ENCODE peak calls at places on chromosomes 7 and 10, in eight cellular contexts. One of them, this sample, is unnamed.
A peak's percentile ranks its signal among the peaks of the same experiment; 100 is the strongest.

GRCh38 chr10:28676968-28677888 is at the start of gene BAMBI:
- DNase-seq in fibroblast of lung: peak; percentile 89
- DNase-seq in NCI-H1048: peak; percentile 89
- DNase-seq in LoVo: peak; percentile 97
- DNase-seq in LHCN-M2: peak; percentile 83
- DNase-seq in T-helper 22 cell: peak; percentile 78
- DNase-seq in amniotic stem cell: peak; percentile 93
- DNase-seq in A172: peak; percentile 75
- DNase-seq in this sample: peak; percentile 92

GRCh38 chr7:116429986-116430619 is 69.4 kb upstream of the CAV2 start:
- DNase-seq in fibroblast of lung: no peak
- DNase-seq in NCI-H1048: no peak
- DNase-seq in LoVo: no peak
- DNase-seq in LHCN-M2: no peak
- DNase-seq in T-helper 22 cell: no peak
- DNase-seq in amniotic stem cell: no peak
- DNase-seq in A172: no peak
- DNase-seq in this sample: no peak

GRCh38 chr7:31335889-31336201 is 4.7 kb downstream of the NEUROD6 start:
- DNase-seq in fibroblast of lung: no peak
- DNase-seq in NCI-H1048: no peak
- DNase-seq in LoVo: no peak
- DNase-seq in LHCN-M2: no peak
- DNase-seq in T-helper 22 cell: no peak
- DNase-seq in amniotic stem cell: no peak
- DNase-seq in A172: no peak
- DNase-seq in this sample: no peak

GRCh38 chr10:60138842-60139241 is 232.5 kb upstream of the CCDC6 start:
- DNase-seq in fibroblast of lung: no peak
- DNase-seq in NCI-H1048: no peak
- DNase-seq in LoVo: no peak
- DNase-seq in LHCN-M2: no peak
- DNase-seq in T-helper 22 cell: no peak
- DNase-seq in amniotic stem cell: no peak
- DNase-seq in A172: no peak
- DNase-seq in this sample: no peak

GRCh38 chr7:110762514-110762913 is 328.4 kb upstream of the LRRN3 start:
- DNase-seq in fibroblast of lung: no peak
- DNase-seq in NCI-H1048: no peak
- DNase-seq in LoVo: no peak
- DNase-seq in LHCN-M2: no peak
- DNase-seq in T-helper 22 cell: no peak
- DNase-seq in amniotic stem cell: no peak
- DNase-seq in A172: no peak
- DNase-seq in this sample: no peak

GRCh38 chr7:149479554-149479953 is 18.1 kb downstream of the ZNF746 start:
- DNase-seq in fibroblast of lung: no peak
- DNase-seq in NCI-H1048: no peak
- DNase-seq in LoVo: no peak
- DNase-seq in LHCN-M2: no peak
- DNase-seq in T-helper 22 cell: no peak
- DNase-seq in amniotic stem cell: no peak
- DNase-seq in A172: no peak
- DNase-seq in this sample: no peak

GRCh38 chr10:97805960-97806359 is 34.2 kb upstream of the SFRP5 start:
- DNase-seq in fibroblast of lung: no peak
- DNase-seq in NCI-H1048: no peak
- DNase-seq in LoVo: no peak
- DNase-seq in LHCN-M2: no peak
- DNase-seq in T-helper 22 cell: no peak
- DNase-seq in amniotic stem cell: no peak
- DNase-seq in A172: no peak
- DNase-seq in this sample: no peak

GRCh38 chr7:110835209-110835608 is 255.7 kb upstream of the LRRN3 start:
- DNase-seq in fibroblast of lung: no peak
- DNase-seq in NCI-H1048: no peak
- DNase-seq in LoVo: peak; percentile 83
- DNase-seq in LHCN-M2: no peak
- DNase-seq in T-helper 22 cell: no peak
- DNase-seq in amniotic stem cell: no peak
- DNase-seq in A172: no peak
- DNase-seq in this sample: no peak

GRCh38 chr7:152048051-152048450 is 22.6 kb downstream of the GALNT11 start:
- DNase-seq in fibroblast of lung: no peak
- DNase-seq in NCI-H1048: no peak
- DNase-seq in LoVo: no peak
- DNase-seq in LHCN-M2: no peak
- DNase-seq in T-helper 22 cell: no peak
- DNase-seq in amniotic stem cell: no peak
- DNase-seq in A172: no peak
- DNase-seq in this sample: no peak

GRCh38 chr10:128163701-128164100 is 37.5 kb upstream of the MKI67 start:
- DNase-seq in fibroblast of lung: no peak
- DNase-seq in NCI-H1048: no peak
- DNase-seq in LoVo: no peak
- DNase-seq in LHCN-M2: no peak
- DNase-seq in T-helper 22 cell: no peak
- DNase-seq in amniotic stem cell: no peak
- DNase-seq in A172: no peak
- DNase-seq in this sample: no peak

GRCh38 chr7:136677456-136678365 is 190.7 kb upstream of the CHRM2 start:
- DNase-seq in fibroblast of lung: peak; percentile 63
- DNase-seq in NCI-H1048: no peak
- DNase-seq in LoVo: no peak
- DNase-seq in LHCN-M2: peak; percentile 63
- DNase-seq in T-helper 22 cell: no peak
- DNase-seq in amniotic stem cell: peak; percentile 48
- DNase-seq in A172: peak; percentile 51
- DNase-seq in this sample: no peak

GRCh38 chr7:99386584-99387238 is 12.2 kb downstream of the ARPC1B start:
- DNase-seq in fibroblast of lung: no peak
- DNase-seq in NCI-H1048: no peak
- DNase-seq in LoVo: no peak
- DNase-seq in LHCN-M2: peak; percentile 52
- DNase-seq in T-helper 22 cell: no peak
- DNase-seq in amniotic stem cell: no peak
- DNase-seq in A172: peak; percentile 55
- DNase-seq in this sample: no peak

GRCh38 chr7:26683277-26683676 is 181.1 kb downstream of the SKAP2 start:
- DNase-seq in fibroblast of lung: no peak
- DNase-seq in NCI-H1048: no peak
- DNase-seq in LoVo: no peak
- DNase-seq in LHCN-M2: no peak
- DNase-seq in T-helper 22 cell: no peak
- DNase-seq in amniotic stem cell: no peak
- DNase-seq in A172: no peak
- DNase-seq in this sample: no peak

GRCh38 chr10:35449944-35450343 is 113.6 kb downstream of the CCNY start:
- DNase-seq in fibroblast of lung: no peak
- DNase-seq in NCI-H1048: no peak
- DNase-seq in LoVo: no peak
- DNase-seq in LHCN-M2: no peak
- DNase-seq in T-helper 22 cell: no peak
- DNase-seq in amniotic stem cell: no peak
- DNase-seq in A172: no peak
- DNase-seq in this sample: no peak

GRCh38 chr7:74092321-74092963 is 8.8 kb downstream of the LIMK1 start:
- DNase-seq in fibroblast of lung: no peak
- DNase-seq in NCI-H1048: no peak
- DNase-seq in LoVo: no peak
- DNase-seq in LHCN-M2: no peak
- DNase-seq in T-helper 22 cell: no peak
- DNase-seq in amniotic stem cell: no peak
- DNase-seq in A172: no peak
- DNase-seq in this sample: no peak

GRCh38 chr10:15715619-15716227 is 4.0 kb downstream of the ITGA8 start:
- DNase-seq in fibroblast of lung: no peak
- DNase-seq in NCI-H1048: no peak
- DNase-seq in LoVo: no peak
- DNase-seq in LHCN-M2: no peak
- DNase-seq in T-helper 22 cell: no peak
- DNase-seq in amniotic stem cell: no peak
- DNase-seq in A172: no peak
- DNase-seq in this sample: no peak

GRCh38 chr10:100780324-100780723 is 34.9 kb downstream of the PAX2 start:
- DNase-seq in fibroblast of lung: no peak
- DNase-seq in NCI-H1048: no peak
- DNase-seq in LoVo: no peak
- DNase-seq in LHCN-M2: no peak
- DNase-seq in T-helper 22 cell: no peak
- DNase-seq in amniotic stem cell: no peak
- DNase-seq in A172: no peak
- DNase-seq in this sample: no peak

GRCh38 chr7:107164092-107164491 is 4.7 kb upstream of the HBP1 start:
- DNase-seq in fibroblast of lung: no peak
- DNase-seq in NCI-H1048: no peak
- DNase-seq in LoVo: no peak
- DNase-seq in LHCN-M2: no peak
- DNase-seq in T-helper 22 cell: no peak
- DNase-seq in amniotic stem cell: no peak
- DNase-seq in A172: no peak
- DNase-seq in this sample: no peak

GRCh38 chr10:45183174-45183573 is 132.2 kb downstream of the OR13A1 start:
- DNase-seq in fibroblast of lung: no peak
- DNase-seq in NCI-H1048: no peak
- DNase-seq in LoVo: no peak
- DNase-seq in LHCN-M2: no peak
- DNase-seq in T-helper 22 cell: no peak
- DNase-seq in amniotic stem cell: no peak
- DNase-seq in A172: no peak
- DNase-seq in this sample: no peak

GRCh38 chr7:66016131-66016461 is 34.1 kb upstream of the GUSB start:
- DNase-seq in fibroblast of lung: peak; percentile 57
- DNase-seq in NCI-H1048: no peak
- DNase-seq in LoVo: peak; percentile 73
- DNase-seq in LHCN-M2: peak; percentile 79
- DNase-seq in T-helper 22 cell: no peak
- DNase-seq in amniotic stem cell: no peak
- DNase-seq in A172: peak; percentile 79
- DNase-seq in this sample: no peak

GRCh38 chr7:135744938-135745701 is 3.5 kb downstream of the FAM180A start:
- DNase-seq in fibroblast of lung: peak; percentile 96
- DNase-seq in NCI-H1048: no peak
- DNase-seq in LoVo: peak; percentile 19
- DNase-seq in LHCN-M2: peak; percentile 88
- DNase-seq in T-helper 22 cell: no peak
- DNase-seq in amniotic stem cell: peak; percentile 82
- DNase-seq in A172: peak; percentile 78
- DNase-seq in this sample: no peak

GRCh38 chr10:22341190-22341935 is 3.9 kb upstream of the SPAG6 start:
- DNase-seq in fibroblast of lung: no peak
- DNase-seq in NCI-H1048: no peak
- DNase-seq in LoVo: peak; percentile 41
- DNase-seq in LHCN-M2: peak; percentile 21
- DNase-seq in T-helper 22 cell: no peak
- DNase-seq in amniotic stem cell: no peak
- DNase-seq in A172: peak; percentile 32
- DNase-seq in this sample: no peak

GRCh38 chr7:111633878-111634277 is 71.6 kb upstream of the IMMP2L start:
- DNase-seq in fibroblast of lung: no peak
- DNase-seq in NCI-H1048: no peak
- DNase-seq in LoVo: no peak
- DNase-seq in LHCN-M2: no peak
- DNase-seq in T-helper 22 cell: no peak
- DNase-seq in amniotic stem cell: no peak
- DNase-seq in A172: no peak
- DNase-seq in this sample: no peak

GRCh38 chr7:30900053-30900452 is 11.6 kb upstream of the AQP1 start:
- DNase-seq in fibroblast of lung: no peak
- DNase-seq in NCI-H1048: no peak
- DNase-seq in LoVo: no peak
- DNase-seq in LHCN-M2: no peak
- DNase-seq in T-helper 22 cell: no peak
- DNase-seq in amniotic stem cell: no peak
- DNase-seq in A172: no peak
- DNase-seq in this sample: no peak

GRCh38 chr10:129942391-129942790 is 21.7 kb downstream of the EBF3 start:
- DNase-seq in fibroblast of lung: no peak
- DNase-seq in NCI-H1048: no peak
- DNase-seq in LoVo: no peak
- DNase-seq in LHCN-M2: no peak
- DNase-seq in T-helper 22 cell: no peak
- DNase-seq in amniotic stem cell: no peak
- DNase-seq in A172: no peak
- DNase-seq in this sample: no peak

GRCh38 chr10:71882813-71883746 is 32.0 kb upstream of the PSAP start:
- DNase-seq in fibroblast of lung: peak; percentile 37
- DNase-seq in NCI-H1048: no peak
- DNase-seq in LoVo: no peak
- DNase-seq in LHCN-M2: no peak
- DNase-seq in T-helper 22 cell: no peak
- DNase-seq in amniotic stem cell: no peak
- DNase-seq in A172: no peak
- DNase-seq in this sample: no peak

GRCh38 chr7:102833343-102833742 is 79.5 kb upstream of the LRRC17 start:
- DNase-seq in fibroblast of lung: no peak
- DNase-seq in NCI-H1048: no peak
- DNase-seq in LoVo: no peak
- DNase-seq in LHCN-M2: no peak
- DNase-seq in T-helper 22 cell: no peak
- DNase-seq in amniotic stem cell: no peak
- DNase-seq in A172: no peak
- DNase-seq in this sample: no peak

GRCh38 chr7:43905209-43905946 is 1.0 kb downstream of the URGCP start:
- DNase-seq in fibroblast of lung: peak; percentile 9
- DNase-seq in NCI-H1048: no peak
- DNase-seq in LoVo: peak; percentile 91
- DNase-seq in LHCN-M2: peak; percentile 49
- DNase-seq in T-helper 22 cell: no peak
- DNase-seq in amniotic stem cell: no peak
- DNase-seq in A172: peak; percentile 24
- DNase-seq in this sample: no peak

GRCh38 chr7:76300210-76300731 is 2.2 kb upstream of the HSPB1 start:
- DNase-seq in fibroblast of lung: peak; percentile 89
- DNase-seq in NCI-H1048: no peak
- DNase-seq in LoVo: peak; percentile 86
- DNase-seq in LHCN-M2: peak; percentile 73
- DNase-seq in T-helper 22 cell: no peak
- DNase-seq in amniotic stem cell: no peak
- DNase-seq in A172: peak; percentile 96
- DNase-seq in this sample: no peak

GRCh38 chr7:138460649-138461607 is 869 bp downstream of the TRIM24 start:
- DNase-seq in fibroblast of lung: peak; percentile 50
- DNase-seq in NCI-H1048: no peak
- DNase-seq in LoVo: peak; percentile 65
- DNase-seq in LHCN-M2: peak; percentile 60
- DNase-seq in T-helper 22 cell: peak; percentile 45
- DNase-seq in amniotic stem cell: peak; percentile 4
- DNase-seq in A172: peak; percentile 27
- DNase-seq in this sample: no peak

GRCh38 chr7:5367661-5368060 is 56.0 kb downstream of the TNRC18 start:
- DNase-seq in fibroblast of lung: no peak
- DNase-seq in NCI-H1048: no peak
- DNase-seq in LoVo: no peak
- DNase-seq in LHCN-M2: no peak
- DNase-seq in T-helper 22 cell: no peak
- DNase-seq in amniotic stem cell: no peak
- DNase-seq in A172: no peak
- DNase-seq in this sample: no peak

GRCh38 chr7:131745645-131746248 is 189.3 kb upstream of the PODXL start:
- DNase-seq in fibroblast of lung: peak; percentile 51
- DNase-seq in NCI-H1048: peak; percentile 15
- DNase-seq in LoVo: peak; percentile 46
- DNase-seq in LHCN-M2: peak; percentile 30
- DNase-seq in T-helper 22 cell: no peak
- DNase-seq in amniotic stem cell: peak; percentile 12
- DNase-seq in A172: peak; percentile 30
- DNase-seq in this sample: no peak

GRCh38 chr10:70320751-70321150 is 36.9 kb upstream of the NPFFR1 start:
- DNase-seq in fibroblast of lung: no peak
- DNase-seq in NCI-H1048: no peak
- DNase-seq in LoVo: no peak
- DNase-seq in LHCN-M2: peak; percentile 18
- DNase-seq in T-helper 22 cell: no peak
- DNase-seq in amniotic stem cell: no peak
- DNase-seq in A172: no peak
- DNase-seq in this sample: no peak

GRCh38 chr10:7553531-7553930 is 113.2 kb downstream of the ITIH5 start:
- DNase-seq in fibroblast of lung: no peak
- DNase-seq in NCI-H1048: no peak
- DNase-seq in LoVo: no peak
- DNase-seq in LHCN-M2: no peak
- DNase-seq in T-helper 22 cell: no peak
- DNase-seq in amniotic stem cell: no peak
- DNase-seq in A172: no peak
- DNase-seq in this sample: no peak